ENCODE peak calls at places on chromosome 12, in seven cellular contexts. H is H9, Y is trophoblast cell, D is IMR-90, B is mesendoderm, K is H1, L is mesenchymal stem cell. M is an unnamed sample.

GRCh38 chr12:129660961-129661360 is 242.9 kb downstream of the TMEM132D start:
- DNase-seq in Y (no peak), L (no peak), H (peak; percentile 54), B (peak; percentile 53), D (no peak), K (no peak), M (no peak)

GRCh38 chr12:117390866-117391265 is 29.4 kb upstream of the NOS1 start:
- DNase-seq in H (no peak), B (no peak), D (no peak), L (no peak), K (no peak), Y (no peak), M (no peak)

GRCh38 chr12:80422549-80422948 is 21.5 kb upstream of the PTPRQ start:
- DNase-seq in L (peak; percentile 24), B (no peak), H (no peak), D (peak; percentile 89), Y (no peak), K (no peak), M (no peak)

GRCh38 chr12:124233846-124234620 is 60.9 kb upstream of the RFLNA start:
- DNase-seq in Y (peak; percentile 44), L (peak; percentile 64), D (no peak), B (no peak), K (no peak), H (no peak), M (no peak)

GRCh38 chr12:50635356-50635755 is 128.5 kb upstream of the ATF1 start:
- DNase-seq in Y (no peak), H (no peak), L (no peak), K (no peak), B (no peak), D (no peak), M (no peak)

GRCh38 chr12:18148961-18149360 is 59.0 kb upstream of the RERGL start:
- DNase-seq in D (no peak), L (no peak), B (no peak), Y (no peak), H (no peak), K (no peak), M (no peak)

GRCh38 chr12:59429766-59430165 is 166.1 kb upstream of the SLC16A7 start:
- DNase-seq in D (peak; percentile 65), Y (no peak), H (no peak), K (no peak), B (no peak), L (peak; percentile 22), M (no peak)

GRCh38 chr12:11732023-11732422 is 82.5 kb downstream of the ETV6 start:
- DNase-seq in D (no peak), L (no peak), Y (no peak), B (no peak), H (no peak), K (no peak), M (no peak)

GRCh38 chr12:16359512-16360491 is 12.4 kb downstream of the MGST1 start:
- DNase-seq in H (peak; percentile 81), K (peak; percentile 85), B (peak; percentile 78), D (peak; percentile 47), L (peak; percentile 61), Y (peak; percentile 63), M (peak; percentile 50)

GRCh38 chr12:46380397-46380796 is 7.8 kb upstream of the SLC38A2 start:
- DNase-seq in K (no peak), L (no peak), D (no peak), H (no peak), B (no peak), Y (no peak), M (no peak)

GRCh38 chr12:26195641-26196423 is 459 bp downstream of the SSPN start:
- DNase-seq in Y (peak; percentile 38), B (peak; percentile 61), D (peak; percentile 31), K (peak; percentile 64), L (peak; percentile 60), H (peak; percentile 61), M (peak; percentile 31)

GRCh38 chr12:68327896-68328295 is 4.3 kb downstream of the MDM1 start:
- DNase-seq in D (no peak), H (no peak), Y (no peak), K (no peak), B (no peak), L (no peak), M (no peak)

GRCh38 chr12:115227137-115227615 is 543.2 kb upstream of the TBX3 start:
- DNase-seq in Y (peak; percentile 17), D (peak; percentile 92), L (peak; percentile 90), H (no peak), B (peak; percentile 87), K (no peak), M (no peak)

GRCh38 chr12:47391566-47391965 is 311.8 kb upstream of the AMIGO2 start:
- DNase-seq in B (no peak), L (no peak), Y (no peak), H (no peak), K (no peak), D (no peak), M (no peak)

GRCh38 chr12:94418517-94418916 is 41.1 kb downstream of the CEP83 start:
- DNase-seq in B (no peak), D (no peak), Y (no peak), H (no peak), K (no peak), L (no peak), M (no peak)

GRCh38 chr12:80847575-80847974 is 90.2 kb downstream of the LIN7A start:
- DNase-seq in D (no peak), H (no peak), L (no peak), B (peak; percentile 22), K (no peak), Y (no peak), M (no peak)

GRCh38 chr12:68972570-68972969 is 39.6 kb upstream of the CPM start:
- DNase-seq in D (no peak), Y (no peak), H (no peak), K (no peak), L (no peak), B (no peak), M (no peak)

GRCh38 chr12:24226745-24227350 is 277.4 kb upstream of the SOX5 start:
- DNase-seq in B (peak; percentile 63), Y (peak; percentile 39), K (no peak), L (peak; percentile 90), D (peak; percentile 91), H (no peak), M (no peak)

GRCh38 chr12:53219116-53219955 is 12.3 kb upstream of the ITGB7 start:
- DNase-seq in D (peak; percentile 66), L (peak; percentile 88), Y (no peak), K (no peak), H (peak; percentile 29), B (no peak), M (no peak)

GRCh38 chr12:94151577-94151976 is 3.2 kb downstream of the PLXNC1 start:
- DNase-seq in L (no peak), Y (no peak), D (no peak), B (no peak), H (no peak), K (no peak), M (no peak)

GRCh38 chr12:125403145-125403789 is 338.0 kb downstream of the AACS start:
- DNase-seq in D (peak; percentile 6), H (peak; percentile 90), K (peak; percentile 66), Y (no peak), L (peak; percentile 14), B (peak; percentile 87), M (peak; percentile 39)

GRCh38 chr12:57049890-57050289 is at the start of gene MYO1A:
- DNase-seq in H (no peak), L (peak; percentile 24), D (peak; percentile 19), K (no peak), Y (no peak), B (peak; percentile 33), M (peak; percentile 17)

GRCh38 chr12:27966870-27967269 is 5.7 kb downstream of the PTHLH start:
- DNase-seq in K (no peak), H (no peak), B (peak; percentile 89), L (peak; percentile 91), D (peak; percentile 99), Y (no peak), M (no peak)

GRCh38 chr12:19657401-19657800 is 218.1 kb downstream of the AEBP2 start:
- DNase-seq in K (no peak), H (no peak), Y (no peak), L (peak; percentile 34), D (peak; percentile 11), B (no peak), M (no peak)

GRCh38 chr12:93622485-93622884 is 50.0 kb downstream of the SOCS2 start:
- DNase-seq in H (no peak), D (peak; percentile 68), K (no peak), B (no peak), Y (no peak), L (no peak), M (no peak)

GRCh38 chr12:127802271-127802670 is 464.7 kb upstream of the TMEM132C start:
- DNase-seq in B (no peak), Y (no peak), H (no peak), K (no peak), L (no peak), D (no peak), M (no peak)

GRCh38 chr12:119245904-119246494 is 67.3 kb downstream of the HSPB8 start:
- DNase-seq in B (no peak), D (no peak), Y (no peak), K (no peak), H (no peak), L (no peak), M (no peak)
- H3K9ac ChIP-seq in B (no peak overlapping the region), D (no peak overlapping the region), Y (no peak overlapping the region), K (no peak overlapping the region), H (no peak overlapping the region), L (no peak overlapping the region), M (no peak overlapping the region)

DNA sequence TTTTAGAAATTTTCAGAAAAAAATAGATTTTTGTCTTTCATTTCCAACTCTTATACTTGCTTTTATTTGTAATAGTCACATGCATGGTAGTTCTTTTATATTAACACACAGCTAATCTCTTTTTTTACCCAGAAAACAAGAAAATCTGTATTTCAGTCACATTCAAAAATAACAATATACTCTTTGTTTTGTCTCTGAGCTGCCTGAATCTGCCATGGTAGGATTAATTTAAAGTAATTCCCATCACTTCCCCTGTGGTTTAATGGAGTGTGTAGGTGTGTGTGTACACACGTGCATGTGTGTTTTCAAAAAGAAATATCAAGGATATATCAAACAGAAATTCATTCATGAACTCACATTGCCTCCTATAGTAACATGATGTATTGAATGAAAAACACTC is 42.6 kb downstream of the PDZRN4 start:
- DNase-seq in L (no peak), H (no peak), Y (no peak), B (no peak), D (no peak), K (no peak), M (no peak)
- H2AK5ac ChIP-seq in L (no peak overlapping the region), H (no peak overlapping the region), Y (no peak overlapping the region), B (no peak overlapping the region), D (no peak overlapping the region), K (no peak overlapping the region), M (no peak overlapping the region)

DNA sequence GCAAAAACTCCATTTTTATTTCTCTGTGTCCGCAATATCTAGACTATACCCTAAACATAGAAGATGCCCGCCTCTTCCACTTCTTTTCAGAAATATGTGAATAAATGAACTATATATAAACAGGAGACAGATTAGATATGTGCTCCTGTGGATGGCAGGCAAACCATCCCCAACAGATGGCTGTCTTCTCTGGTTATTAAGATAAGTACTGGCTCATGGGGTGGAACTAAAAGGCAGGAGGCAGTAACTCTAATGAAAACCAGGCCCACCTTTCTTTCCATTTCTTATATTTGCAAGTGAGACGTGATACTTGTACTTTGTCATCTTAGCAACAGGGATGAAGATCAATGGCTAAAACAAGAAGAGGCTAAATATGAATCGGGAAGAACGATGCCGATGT is 20.2 kb downstream of the E2F7 start:
- DNase-seq in B (no peak), K (no peak), L (no peak), Y (no peak), H (no peak), D (no peak), M (no peak)
- H3K23ac ChIP-seq in B (no peak overlapping the region), K (no peak overlapping the region), L (no peak overlapping the region), Y (no peak overlapping the region), H (no peak overlapping the region), D (no peak overlapping the region), M (no peak overlapping the region)

GRCh38 chr12:103880299-103881142 is 39.5 kb upstream of the NT5DC3 start:
- DNase-seq in L (no peak), D (no peak), K (no peak), H (no peak), Y (no peak), B (peak; percentile 38), M (no peak)
- H3K9ac ChIP-seq in L (no peak overlapping the region), D (no peak overlapping the region), K (no peak overlapping the region), H (no peak overlapping the region), Y (no peak overlapping the region), B (no peak overlapping the region), M (no peak overlapping the region)